ENCODE peak calls at places on chromosomes 16 and 17, in six cellular contexts. B is kidney; L is CD4-positive, alpha-beta T cell; J is IMR-90; E is cardiac muscle cell; G is lower lobe of right lung. W is an unnamed sample.

GRCh38 chr17:14942511-14943185 is 322.5 kb downstream of the PMP22 start:
- DNase-seq in B (no peak), L (no peak), J (no peak), E (no peak), G (no peak), W (no peak)

GRCh38 chr17:28532063-28532960 is 20.1 kb downstream of the UNC119 start:
- DNase-seq in B (no peak), L (no peak), J (peak), E (no peak), G (no peak), W (no peak)

GRCh38 chr17:28225872-28226271 is 93.1 kb upstream of the TMEM97 start:
- DNase-seq in B (peak), L (no peak), J (no peak), E (no peak), G (no peak), W (no peak)

GRCh38 chr17:34658796-34659195 is 79.4 kb downstream of the TMEM132E start:
- DNase-seq in B (no peak), L (no peak), J (no peak), E (no peak), G (no peak), W (no peak)

GRCh38 chr17:38330941-38331411 is 12.8 kb downstream of the GPR179 start:
- DNase-seq in B (peak), L (no peak), J (no peak), E (no peak), G (peak), W (no peak)

GRCh38 chr17:10071141-10071540 is 127.3 kb downstream of the GAS7 start:
- DNase-seq in B (no peak), L (no peak), J (no peak), E (no peak), G (no peak), W (no peak)

GRCh38 chr16:70454221-70455034 is at the start of gene FCSK:
- DNase-seq in B (peak), L (peak), J (peak), E (peak), G (peak), W (no peak)

GRCh38 chr17:76550712-76551615 is 11.1 kb downstream of the PRCD start:
- DNase-seq in B (peak), L (no peak), J (peak), E (no peak), G (no peak), W (no peak)

GRCh38 chr17:15463363-15463762 is 4.1 kb downstream of the CDRT4 start:
- DNase-seq in B (no peak), L (no peak), J (peak), E (peak), G (no peak), W (no peak)

GRCh38 chr17:1710807-1711553 is 803 bp upstream of the TLCD2 start:
- DNase-seq in B (no peak), L (no peak), J (no peak), E (no peak), G (no peak), W (no peak)

GRCh38 chr16:11796227-11797165 is 562 bp downstream of the ZC3H7A start:
- DNase-seq in B (peak), L (peak), J (peak), E (peak), G (peak), W (peak)

GRCh38 chr17:38896373-38896954 is 26.6 kb downstream of the LASP1 start:
- DNase-seq in B (no peak), L (no peak), J (peak), E (no peak), G (no peak), W (no peak)

GRCh38 chr16:24626251-24626650 is 86.9 kb downstream of the RBBP6 start:
- DNase-seq in B (no peak), L (no peak), J (peak), E (no peak), G (no peak), W (no peak)

GRCh38 chr17:42409467-42410351 is 13.3 kb downstream of the CAVIN1 start:
- DNase-seq in B (no peak), L (no peak), J (peak), E (no peak), G (peak), W (peak)

GRCh38 chr16:56048425-56049100 is 142.7 kb upstream of the GNAO1 start:
- DNase-seq in B (no peak), L (no peak), J (no peak), E (no peak), G (no peak), W (no peak)

GRCh38 chr17:82388922-82389283 is 17.3 kb downstream of the UTS2R start:
- DNase-seq in B (peak), L (no peak), J (no peak), E (no peak), G (no peak), W (no peak)

GRCh38 chr17:70242781-70243437 is 73.6 kb downstream of the KCNJ2 start:
- DNase-seq in B (no peak), L (no peak), J (no peak), E (no peak), G (no peak), W (no peak)

GRCh38 chr16:79062336-79062735 is 538.2 kb downstream of the MAF start:
- DNase-seq in B (no peak), L (no peak), J (no peak), E (no peak), G (no peak), W (no peak)

GRCh38 chr16:81511371-81511770 is 66.8 kb downstream of the CMIP start:
- DNase-seq in B (no peak), L (no peak), J (peak), E (no peak), G (no peak), W (no peak)

GRCh38 chr17:38893612-38894011 is 23.8 kb downstream of the LASP1 start:
- DNase-seq in B (no peak), L (no peak), J (no peak), E (no peak), G (peak), W (peak)

GRCh38 chr16:55475919-55476318 is 3.1 kb upstream of the MMP2 start:
- DNase-seq in B (no peak), L (no peak), J (no peak), E (no peak), G (no peak), W (no peak)

GRCh38 chr17:63929860-63930766 is 2.0 kb downstream of the CD79B start:
- DNase-seq in B (peak), L (no peak), J (no peak), E (no peak), G (no peak), W (no peak)

GRCh38 chr16:64615647-64616280 is 506.1 kb downstream of the CDH11 start:
- DNase-seq in B (no peak), L (no peak), J (peak), E (peak), G (no peak), W (no peak)

GRCh38 chr17:64377769-64378282 is 12.8 kb downstream of the PECAM1 start:
- DNase-seq in B (no peak), L (no peak), J (peak), E (no peak), G (no peak), W (peak)

GRCh38 chr16:28167730-28168129 is 44.0 kb downstream of the XPO6 start:
- DNase-seq in B (no peak), L (no peak), J (no peak), E (no peak), G (no peak), W (no peak)

GRCh38 chr16:69424935-69425784 is 741 bp downstream of the CYB5B start:
- DNase-seq in B (no peak), L (no peak), J (no peak), E (no peak), G (no peak), W (no peak)
- H3K27ac ChIP-seq in B (peak), L (peak), J (peak), E (peak), G (peak), W (peak)

GRCh38 chr17:49747632-49748031 is 16.3 kb downstream of the FAM117A start:
- DNase-seq in B (no peak), L (no peak), J (no peak), E (no peak), G (no peak), W (no peak)
- H3K27ac ChIP-seq in B (peak), L (peak), J (no peak), E (no peak), G (no peak), W (peak)

GRCh38 chr16:50501986-50502615 is 46.1 kb upstream of the NKD1 start:
- DNase-seq in B (no peak), L (no peak), J (no peak), E (no peak), G (no peak), W (no peak)
- H3K27ac ChIP-seq in B (no peak), L (no peak), J (no peak), E (no peak), G (no peak), W (no peak)

GRCh38 chr16:3304370-3304769 is 860 bp downstream of the TIGD7 start:
- DNase-seq in B (no peak), L (no peak), J (peak), E (no peak), G (no peak), W (no peak)
- H3K27ac ChIP-seq in B (no peak), L (no peak), J (no peak), E (peak), G (no peak), W (no peak)

DNA sequence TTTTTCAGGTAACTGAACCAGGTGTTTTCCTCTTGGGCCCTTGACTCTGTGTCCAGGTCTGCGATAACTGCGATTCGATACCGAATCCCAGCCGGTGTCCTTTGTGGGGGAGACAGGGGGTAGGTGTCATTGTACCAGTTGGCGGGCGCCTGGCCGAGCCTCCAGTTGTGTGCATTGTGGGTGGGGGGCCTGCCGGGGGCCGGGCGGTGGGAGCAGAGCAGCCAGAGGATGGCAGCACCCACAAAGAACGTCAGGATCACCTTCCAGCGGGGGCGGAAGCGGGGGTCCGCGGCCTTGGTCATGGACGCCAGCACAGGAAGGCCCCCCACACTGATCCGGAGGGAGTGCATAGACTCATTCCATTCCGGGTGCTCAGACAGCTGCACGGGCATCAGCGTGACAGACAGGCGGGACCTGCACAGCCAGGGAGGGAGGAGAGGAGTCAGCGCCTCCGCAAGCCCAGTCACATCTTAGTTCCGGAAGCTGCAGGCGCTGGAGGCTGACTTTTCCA is 12.3 kb downstream of the CANT1 start:
- DNase-seq in B (peak), L (no peak), J (no peak), E (no peak), G (no peak), W (peak)
- H3K27ac ChIP-seq in B (no peak), L (no peak), J (no peak), E (no peak), G (no peak), W (peak)

W was measured in coronary artery.